ENCODE peak calls at places on chromosomes 4 and X, in four cellular contexts. O is tibial artery, G is iPS DF 6.9, J is mesenchymal stem cell. Z is an unnamed sample. For H3K4me1, the result is how much of the 10 kb centered on the place peaks cover.

GRCh38 chrX:111200327-111200726 is 70.0 kb downstream of the CAPN6 start:
- DNase-seq in O (no peak), G (no peak), J (no peak), Z (no peak)

GRCh38 chr4:120922390-120923200 is at the start of gene PRDM5:
- DNase-seq in J (peak), O (peak), G (peak), Z (peak)

GRCh38 chr4:91840359-91840758 is 463.4 kb upstream of the GRID2 start:
- DNase-seq in J (no peak), O (no peak), G (no peak), Z (no peak)

GRCh38 chrX:68719181-68719903 is 71.9 kb downstream of the STARD8 start:
- DNase-seq in J (no peak), G (no peak), O (no peak), Z (peak)

GRCh38 chrX:109487640-109488039 is 5.8 kb upstream of the GUCY2F start:
- DNase-seq in J (no peak), O (no peak), G (no peak), Z (no peak)

GRCh38 chrX:120297923-120298322 is 13.3 kb downstream of the TMEM255A start:
- DNase-seq in G (no peak), O (no peak), J (no peak), Z (no peak)

GRCh38 chrX:151019837-151020236 is 36.7 kb downstream of the HMGB3 start:
- DNase-seq in G (no peak), O (no peak), J (peak), Z (peak)

GRCh38 chr4:114694770-114695169 is 96.2 kb downstream of the UGT8 start:
- DNase-seq in J (peak), O (no peak), G (no peak), Z (no peak)

GRCh38 chr4:80322716-80323115 is 12.8 kb upstream of the CFAP299 start:
- DNase-seq in J (peak), O (no peak), G (no peak), Z (peak)

GRCh38 chrX:17433965-17434364 is 59.0 kb downstream of the NHS start:
- DNase-seq in O (no peak), J (no peak), G (no peak), Z (no peak)

GRCh38 chrX:115940888-115941332 is 229.6 kb upstream of the AGTR2 start:
- DNase-seq in J (peak), G (no peak), O (peak), Z (peak)

GRCh38 chr4:177313263-177313662 is 3.6 kb downstream of the NEIL3 start:
- DNase-seq in G (no peak), J (peak), O (no peak), Z (no peak)

GRCh38 chrX:12548746-12549145 is 242.5 kb upstream of the PRPS2 start:
- DNase-seq in O (no peak), J (peak), G (no peak), Z (peak)

GRCh38 chr4:79599691-79600090 is 191.7 kb upstream of the GK2 start:
- DNase-seq in J (no peak), O (no peak), G (no peak), Z (no peak)

GRCh38 chr4:130359537-130359936 is 1263.6 kb downstream of the C4orf33 start:
- DNase-seq in O (no peak), G (no peak), J (peak), Z (no peak)

GRCh38 chrX:39204945-39205344 is 403.7 kb downstream of the MID1IP1 start:
- DNase-seq in O (no peak), J (peak), G (no peak), Z (no peak)

GRCh38 chrX:9189286-9189685 is 155.4 kb upstream of the FAM9B start:
- DNase-seq in O (no peak), G (no peak), J (peak), Z (no peak)

GRCh38 chr4:177005801-177006230 is 213.1 kb upstream of the VEGFC start:
- DNase-seq in J (peak), G (no peak), O (no peak), Z (no peak)

GRCh38 chrX:132615396-132616131 is 126.7 kb upstream of the MBNL3 start:
- DNase-seq in J (peak), G (no peak), O (no peak), Z (no peak)

GRCh38 chr4:130395871-130396270 is 1299.9 kb downstream of the C4orf33 start:
- DNase-seq in G (no peak), J (peak), O (no peak), Z (peak)

GRCh38 chr4:84706286-84706685 is 123.4 kb downstream of the CDS1 start:
- DNase-seq in J (no peak), O (no peak), G (no peak), Z (no peak)

GRCh38 chr4:40299704-40300336 is 35.3 kb upstream of the CHRNA9 start:
- DNase-seq in J (no peak), G (no peak), O (no peak), Z (no peak)

GRCh38 chr4:142293536-142293935 is 552.6 kb downstream of the INPP4B start:
- DNase-seq in G (no peak), J (peak), O (no peak), Z (peak)

GRCh38 chr4:89807441-89808140 is 29.4 kb downstream of the SNCA start:
- DNase-seq in O (no peak), J (no peak), G (no peak), Z (no peak)

GRCh38 chrX:64204252-64204651 is 1.3 kb downstream of the AMER1 start:
- DNase-seq in O (peak), G (no peak), J (peak), Z (peak)

GRCh38 chrX:130091976-130092522 is 18.2 kb downstream of the ELF4 start:
- DNase-seq in G (no peak), O (no peak), J (no peak), Z (peak)

GRCh38 chr4:134215636-134216340 is 14.2 kb upstream of the PABPC4L start:
- DNase-seq in G (no peak), J (no peak), O (no peak), Z (no peak)

GRCh38 chrX:39667746-39668507 is 429.8 kb downstream of the BCOR start:
- DNase-seq in G (no peak), J (no peak), O (no peak), Z (no peak)

GRCh38 chrX:109890910-109891502 is 111.9 kb upstream of the TMEM164 start:
- DNase-seq in O (peak), J (peak), G (peak), Z (peak)

GRCh38 chr4:82779032-82779431 is 19.6 kb downstream of the SCD5 start:
- DNase-seq in O (no peak), J (no peak), G (no peak), Z (no peak)

GRCh38 chr4:179530953-179531352 is 2088.7 kb upstream of the AGA start:
- DNase-seq in G (no peak), J (no peak), O (no peak), Z (no peak)

GRCh38 chr4:184118516-184118915 is 99.2 kb downstream of the ENPP6 start:
- DNase-seq in J (no peak), G (no peak), O (no peak), Z (no peak)

GRCh38 chrX:40154853-40155616 is 57.3 kb upstream of the BCOR start:
- DNase-seq in G (no peak), J (peak), O (peak), Z (peak)

GRCh38 chr4:30950737-30951136 is 230.6 kb downstream of the PCDH7 start:
- DNase-seq in O (no peak), G (no peak), J (no peak), Z (no peak)

GRCh38 chrX:40105016-40105790 is 7.4 kb upstream of the BCOR start:
- DNase-seq in G (no peak), J (peak), O (peak), Z (peak)

GRCh38 chr4:110514889-110515479 is 39.0 kb downstream of the ENPEP start:
- DNase-seq in J (peak), G (no peak), O (no peak), Z (no peak)

DNA sequence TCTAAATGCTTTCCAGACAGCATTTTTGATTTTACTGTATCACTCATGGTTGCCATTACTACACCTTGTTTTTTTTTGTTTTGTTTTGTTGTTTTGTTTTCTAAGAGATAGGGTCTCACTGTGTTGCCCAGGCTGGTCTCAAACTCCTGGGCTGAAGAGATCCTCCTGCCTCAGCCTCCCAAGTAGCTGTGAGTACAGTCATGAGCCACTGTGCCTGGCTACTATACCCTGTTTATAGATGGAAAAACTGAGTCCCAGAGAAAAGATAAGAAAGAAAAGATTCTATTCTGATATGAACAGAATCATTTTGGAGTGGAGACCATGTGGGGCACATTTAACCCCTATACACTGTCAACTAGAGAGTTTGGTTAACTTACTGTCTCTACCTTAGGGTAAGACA is 20.0 kb downstream of the ADD1 start:
- DNase-seq in O (no peak), G (no peak), J (no peak), Z (no peak)
- H3K4me1 ChIP-seq in O (half or more), G (under half), J (under half), Z (half or more)

GRCh38 chr4:41427306-41427882 is 110.6 kb upstream of the LIMCH1 start:
- DNase-seq in O (no peak), J (no peak), G (no peak), Z (no peak)
- H3K4me1 ChIP-seq in O (half or more), J (under half), G (under half), Z (under half)

GRCh38 chr4:146978641-146979040 is 33.0 kb upstream of the TTC29 start:
- DNase-seq in G (no peak), J (no peak), O (no peak), Z (no peak)
- H3K4me1 ChIP-seq in G (under half), J (under half), O (under half), Z (under half)

GRCh38 chr4:4869380-4869723 is 9.9 kb downstream of the MSX1 start:
- DNase-seq in O (no peak), J (no peak), G (no peak), Z (no peak)

GRCh38 chr4:4871267-4872147 is 12.0 kb downstream of the MSX1 start:
- DNase-seq in J (no peak), O (no peak), G (no peak), Z (peak)

GRCh38 chr4:4868506-4869379 is 9.3 kb downstream of the MSX1 start:
- DNase-seq in O (no peak), G (no peak), J (no peak), Z (peak)

GRCh38 chr4:4870493-4871266 is 11.2 kb downstream of the MSX1 start:
- DNase-seq in G (no peak), O (no peak), J (no peak), Z (no peak)

DNA sequence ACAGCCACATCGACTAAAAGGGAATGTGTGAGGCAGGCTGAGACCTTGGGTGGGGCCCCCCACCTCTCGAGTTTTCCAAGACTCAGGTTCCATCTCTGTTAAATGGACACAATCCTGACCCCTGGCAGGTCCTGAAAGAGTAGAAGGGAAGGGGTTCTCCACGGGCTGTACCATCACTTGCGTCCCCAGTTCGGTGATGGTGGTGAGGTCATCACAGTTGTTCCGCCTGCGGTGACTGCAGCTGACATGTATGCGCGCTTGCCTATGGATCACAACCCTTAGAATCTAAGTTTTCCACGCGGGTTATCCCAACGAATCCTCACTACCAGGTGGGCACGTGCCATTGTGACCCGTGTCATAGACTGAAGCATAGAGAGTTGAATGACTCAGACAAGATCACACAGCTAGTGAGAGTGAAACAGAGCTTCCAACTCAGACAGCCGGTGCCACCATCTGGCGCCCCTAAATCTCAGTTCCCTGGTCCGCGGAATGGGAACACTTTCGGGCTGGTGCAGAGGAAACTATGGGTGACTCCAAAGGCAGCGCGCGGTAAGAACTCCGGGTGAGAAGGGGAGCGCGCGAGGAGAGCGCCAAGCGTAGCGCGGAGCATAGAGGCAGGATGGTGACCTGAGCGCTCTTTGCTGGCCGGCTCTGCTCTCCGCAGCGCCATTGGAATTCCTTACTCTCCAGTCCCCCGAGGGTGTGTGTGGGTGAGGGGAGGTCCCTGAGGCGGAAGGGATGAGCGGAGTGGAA is 10.4 kb downstream of the MSX1 start:
- DNase-seq in O (no peak), G (no peak), J (no peak), Z (no peak)
- H3K4me1 ChIP-seq in O (under half), G (under half), J (under half), Z (under half)

GRCh38 chr4:85741421-85741820 is 266.5 kb downstream of the ARHGAP24 start:
- DNase-seq in G (no peak), O (no peak), J (no peak), Z (no peak)

GRCh38 chr4:85745939-85746338 is 271.0 kb downstream of the ARHGAP24 start:
- DNase-seq in J (no peak), G (no peak), O (no peak), Z (no peak)

GRCh38 chr4:85747871-85748491 is 273.0 kb downstream of the ARHGAP24 start:
- DNase-seq in G (peak), J (peak), O (no peak), Z (peak)

GRCh38 chr4:85741921-85742591 is 267.1 kb downstream of the ARHGAP24 start:
- DNase-seq in O (no peak), G (no peak), J (no peak), Z (peak)

DNA sequence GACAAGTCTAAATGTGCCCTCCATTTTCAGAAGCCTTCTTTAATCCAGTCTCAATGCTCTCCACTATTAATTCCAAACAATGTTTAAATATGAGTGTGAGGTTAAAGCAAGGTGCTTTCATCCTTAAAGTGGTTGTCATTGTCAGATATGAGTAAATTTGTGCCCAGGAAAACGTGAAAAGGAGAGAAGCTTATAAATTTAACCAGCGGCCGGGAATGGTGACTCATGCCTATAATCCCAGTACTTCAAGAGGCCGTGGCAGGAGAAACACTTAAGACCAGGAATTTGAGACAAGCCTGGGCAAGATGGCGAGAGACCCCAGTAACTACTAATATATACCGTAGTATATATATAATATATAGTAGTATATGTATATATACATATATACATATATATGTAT is 270.0 kb downstream of the ARHGAP24 start:
- DNase-seq in J (peak), G (no peak), O (no peak), Z (peak)
- H3K4me1 ChIP-seq in J (under half), G (under half), O (under half), Z (under half)

GRCh38 chr4:25870081-25870480 is 7.3 kb upstream of the SEL1L3 start:
- DNase-seq in G (no peak), J (no peak), O (no peak), Z (no peak)
- H3K4me1 ChIP-seq in G (under half), J (under half), O (under half), Z (under half)

GRCh38 chrX:100649550-100650356 is 5.8 kb downstream of the SRPX2 start:
- DNase-seq in J (peak), O (peak), G (no peak), Z (peak)

GRCh38 chrX:100647739-100648138 is 3.7 kb downstream of the SRPX2 start:
- DNase-seq in J (peak), G (no peak), O (no peak), Z (peak)

GRCh38 chrX:100647095-100647494 is 3.1 kb downstream of the SRPX2 start:
- DNase-seq in O (peak), J (peak), G (no peak), Z (no peak)

GRCh38 chrX:100650841-100651240 is 6.8 kb downstream of the SRPX2 start:
- DNase-seq in G (no peak), O (no peak), J (peak), Z (no peak)

DNA sequence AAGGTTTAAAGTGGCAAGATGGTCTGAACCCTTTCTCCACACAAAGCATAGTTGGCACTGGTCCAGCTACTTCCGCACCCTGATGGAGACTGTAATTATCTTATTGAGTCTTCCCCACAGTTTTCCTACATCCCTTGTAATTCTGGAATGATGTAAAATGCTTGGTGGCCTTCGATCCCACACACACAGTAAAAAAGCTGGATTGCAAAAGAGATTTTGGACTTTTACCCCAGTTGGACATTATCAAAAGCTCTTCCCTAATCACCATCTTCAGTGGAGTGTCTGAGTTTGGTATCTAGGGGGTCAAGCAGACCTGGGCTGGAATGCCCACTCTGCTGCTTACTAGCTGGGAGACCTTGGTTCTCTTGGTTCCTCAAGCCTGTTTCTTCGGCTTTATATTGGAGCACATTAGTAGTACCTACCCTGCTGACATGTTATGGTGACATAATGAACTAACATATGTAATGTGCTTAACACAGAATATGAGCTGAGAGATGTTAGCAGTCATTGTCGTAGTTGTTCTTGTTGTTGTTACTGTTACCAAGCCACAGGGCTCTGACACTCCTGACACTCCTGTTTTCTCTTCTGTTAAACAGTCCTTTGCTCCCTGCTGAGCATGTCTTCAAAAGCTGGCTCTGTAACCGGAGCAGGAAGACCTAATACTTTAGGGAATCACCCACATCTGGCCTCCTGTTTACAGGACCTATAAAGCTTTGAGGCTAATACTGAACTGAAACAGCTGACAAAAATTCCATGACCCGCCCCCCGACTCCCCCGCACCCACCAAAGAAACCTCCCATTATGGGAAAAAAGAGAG is 4.8 kb downstream of the SRPX2 start:
- DNase-seq in G (no peak), J (peak), O (no peak), Z (no peak)
- H3K4me1 ChIP-seq in G (under half), J (under half), O (under half), Z (half or more)

GRCh38 chr4:53913098-53913497 is 151.3 kb downstream of the CHIC2 start:
- DNase-seq in J (no peak), O (no peak), G (no peak), Z (no peak)
- H3K4me1 ChIP-seq in J (under half), O (under half), G (under half), Z (under half)

DNA sequence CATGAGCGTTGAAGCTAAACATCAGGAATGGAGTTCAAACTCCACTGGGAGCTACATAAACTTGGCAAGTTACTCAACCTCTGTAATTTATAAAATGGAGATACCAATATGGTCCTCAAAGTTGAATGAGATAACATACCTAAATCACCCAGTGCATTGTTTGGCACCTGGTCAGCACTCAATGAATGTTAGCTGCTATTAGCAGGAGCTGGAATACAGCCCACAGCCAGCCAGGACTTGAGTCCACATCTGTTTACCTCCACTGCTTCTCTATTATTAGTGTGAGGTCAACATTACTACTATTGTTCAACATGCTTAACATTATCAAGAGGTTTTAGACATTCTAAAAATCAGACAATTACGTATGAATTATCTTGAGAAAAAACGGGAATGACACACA is 97.8 kb downstream of the NR3C2 start:
- DNase-seq in O (no peak), G (no peak), J (no peak), Z (no peak)
- H3K4me1 ChIP-seq in O (under half), G (under half), J (under half), Z (under half)